ENCODE peak calls at places on chromosomes 6 and 20, in four cellular contexts. N, U, V and Q are unnamed samples.

GRCh38 chr20:44585042-44585968 is 2.9 kb downstream of the PKIG start:
- DNase-seq in V (no peak), U (no peak), N (no peak), Q (no peak)

GRCh38 chr6:28985396-28986164 is 19.5 kb downstream of the ZNF311 start:
- DNase-seq in V (no peak), U (no peak), N (peak; percentile 99), Q (peak; percentile 92)

GRCh38 chr6:115618311-115618710 is 442.4 kb downstream of the FRK start:
- DNase-seq in V (no peak), N (peak; percentile 0), U (no peak), Q (no peak)

GRCh38 chr6:32962427-32962826 is 6.0 kb upstream of the BRD2 start:
- DNase-seq in N (no peak), V (no peak), U (no peak), Q (no peak)

GRCh38 chr6:137155830-137156229 is 17.6 kb downstream of the IL22RA2 start:
- DNase-seq in N (peak; percentile 6), U (peak; percentile 56), V (no peak), Q (peak; percentile 67)

GRCh38 chr6:48535569-48535968 is 424.6 kb upstream of the PTCHD4 start:
- DNase-seq in U (no peak), N (peak; percentile 86), V (no peak), Q (peak; percentile 7)

GRCh38 chr6:109736273-109737031 is 45.4 kb downstream of the FIG4 start:
- DNase-seq in U (no peak), N (no peak), V (no peak), Q (no peak)

GRCh38 chr6:52540286-52540902 is 36.5 kb downstream of the TRAM2 start:
- DNase-seq in U (no peak), V (no peak), N (no peak), Q (no peak)

GRCh38 chr6:17927705-17928104 is 59.7 kb downstream of the KIF13A start:
- DNase-seq in N (no peak), V (no peak), U (no peak), Q (no peak)

GRCh38 chr6:13006578-13007300 is 290.2 kb downstream of the PHACTR1 start:
- DNase-seq in N (no peak), V (peak; percentile 32), U (no peak), Q (no peak)

GRCh38 chr20:24257171-24257570 is 212.3 kb upstream of the SYNDIG1 start:
- DNase-seq in V (no peak), N (no peak), U (no peak), Q (no peak)

GRCh38 chr6:31070711-31071197 is 41.6 kb downstream of the C6orf15 start:
- DNase-seq in U (no peak), V (no peak), N (peak; percentile 81), Q (no peak)

GRCh38 chr6:95572098-95572497 is 5.2 kb upstream of the MANEA start:
- DNase-seq in N (no peak), U (no peak), V (no peak), Q (no peak)

GRCh38 chr6:164227952-164228522 is 813.5 kb downstream of the QKI start:
- DNase-seq in N (no peak), V (no peak), U (no peak), Q (no peak)

GRCh38 chr6:170058878-170059485 is 231.9 kb downstream of the DLL1 start:
- DNase-seq in N (no peak), V (no peak), U (no peak), Q (no peak)

GRCh38 chr6:156154896-156155295 is 622.3 kb upstream of the ARID1B start:
- DNase-seq in V (no peak), U (no peak), N (peak; percentile 37), Q (no peak)

GRCh38 chr6:43006251-43006650 is 7.5 kb downstream of the MEA1 start:
- DNase-seq in U (no peak), V (no peak), N (no peak), Q (no peak)

GRCh38 chr20:53291548-53291947 is 302.1 kb downstream of the ZNF217 start:
- DNase-seq in U (no peak), V (peak; percentile 29), N (no peak), Q (no peak)

GRCh38 chr6:104625536-104625935 is 234.2 kb downstream of the HACE1 start:
- DNase-seq in N (peak; percentile 3), U (no peak), V (no peak), Q (peak; percentile 95)

GRCh38 chr20:43937586-43937985 is 22.9 kb downstream of the TOX2 start:
- DNase-seq in V (no peak), N (peak; percentile 68), U (peak; percentile 3), Q (no peak)

GRCh38 chr6:15658345-15658744 is 4.5 kb downstream of the DTNBP1 start:
- DNase-seq in N (no peak), U (peak; percentile 15), V (no peak), Q (no peak)

GRCh38 chr20:17647391-17648305 is 34.4 kb downstream of the RRBP1 start:
- DNase-seq in V (no peak), N (no peak), U (no peak), Q (no peak)

GRCh38 chr6:19723533-19723932 is 113.6 kb upstream of the ID4 start:
- DNase-seq in V (no peak), N (peak; percentile 91), U (no peak), Q (no peak)

GRCh38 chr20:13659288-13659687 is 20.6 kb upstream of the TASP1 start:
- DNase-seq in U (no peak), N (no peak), V (no peak), Q (no peak)

GRCh38 chr6:113776998-113777397 is 80.1 kb upstream of the MARCKS start:
- DNase-seq in U (no peak), N (no peak), V (no peak), Q (no peak)

GRCh38 chr6:113777601-113778000 is 79.5 kb upstream of the MARCKS start:
- DNase-seq in U (no peak), V (no peak), N (no peak), Q (no peak)

GRCh38 chr6:113779656-113780055 is 77.5 kb upstream of the MARCKS start:
- DNase-seq in V (no peak), U (no peak), N (no peak), Q (no peak)

GRCh38 chr6:113772961-113773360 is 84.2 kb upstream of the MARCKS start:
- DNase-seq in V (no peak), U (no peak), N (no peak), Q (no peak)

DNA sequence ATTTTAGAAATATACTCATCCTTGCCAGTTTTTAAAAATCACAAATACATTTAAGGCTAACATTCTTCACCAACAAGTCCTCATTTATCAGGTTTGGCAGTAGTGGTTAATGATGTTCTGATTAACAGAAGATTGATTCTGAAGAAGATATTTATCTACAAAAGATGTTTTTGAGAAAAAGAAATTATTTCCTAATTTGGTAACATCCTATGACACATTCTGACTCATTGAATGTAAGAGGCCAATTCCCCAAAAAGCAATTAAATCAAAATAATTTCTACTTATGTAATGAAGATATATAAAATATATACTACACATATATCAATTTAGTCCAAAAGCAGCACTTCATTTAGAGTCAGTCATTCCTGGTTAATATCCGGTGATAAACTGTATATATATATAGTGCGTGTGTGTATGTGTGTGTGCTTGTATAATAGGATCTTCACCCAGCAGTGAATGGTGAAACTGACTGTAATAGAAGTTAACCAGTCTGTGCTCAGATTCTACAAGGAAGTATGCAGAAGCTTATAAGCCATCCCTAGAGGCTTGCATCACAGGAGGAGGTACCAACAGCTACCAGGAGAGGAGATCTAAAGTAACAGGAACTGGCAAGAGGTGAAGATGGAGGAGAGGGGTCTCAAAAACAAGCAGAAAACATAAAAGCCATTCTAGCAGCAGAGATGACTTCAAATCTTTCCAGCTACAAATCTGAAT is 82.9 kb upstream of the MARCKS start:
- DNase-seq in U (no peak), V (no peak), N (peak; percentile 90), Q (no peak)
- H3K9ac ChIP-seq in U (no peak overlapping the region), V (no peak overlapping the region), N (no peak overlapping the region), Q (no peak overlapping the region)

GRCh38 chr6:85680388-85680787 is 37.7 kb upstream of the SYNCRIP start:
- DNase-seq in V (no peak), U (no peak), N (no peak), Q (no peak)
- H3K9ac ChIP-seq in V (peak overlapping the region; percentile 44), U (peak overlapping the region; percentile 91), N (no peak overlapping the region), Q (peak overlapping the region; percentile 99)

DNA sequence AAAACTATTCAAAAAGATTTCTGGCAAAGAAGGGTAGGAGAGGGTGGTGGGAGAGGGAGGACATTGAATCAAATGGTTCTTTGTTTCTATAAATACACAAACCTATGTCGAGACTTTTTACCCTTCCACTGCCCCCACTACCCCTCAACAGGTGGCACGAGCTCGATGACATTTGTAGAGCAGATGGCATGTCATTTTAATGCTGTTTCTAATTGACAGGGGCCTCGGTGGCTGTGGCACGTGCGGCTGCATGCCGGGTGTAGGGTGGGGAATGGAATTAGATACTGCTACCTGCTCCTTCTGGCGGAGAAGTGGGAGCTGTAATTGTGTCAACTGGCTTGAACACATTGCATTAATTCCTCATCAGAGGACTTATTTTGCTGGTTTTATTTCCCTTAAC is 29.2 kb upstream of the SASH1 start:
- DNase-seq in V (no peak), U (no peak), N (no peak), Q (no peak)
- H3K9ac ChIP-seq in V (no peak overlapping the region), U (no peak overlapping the region), N (no peak overlapping the region), Q (no peak overlapping the region)

DNA sequence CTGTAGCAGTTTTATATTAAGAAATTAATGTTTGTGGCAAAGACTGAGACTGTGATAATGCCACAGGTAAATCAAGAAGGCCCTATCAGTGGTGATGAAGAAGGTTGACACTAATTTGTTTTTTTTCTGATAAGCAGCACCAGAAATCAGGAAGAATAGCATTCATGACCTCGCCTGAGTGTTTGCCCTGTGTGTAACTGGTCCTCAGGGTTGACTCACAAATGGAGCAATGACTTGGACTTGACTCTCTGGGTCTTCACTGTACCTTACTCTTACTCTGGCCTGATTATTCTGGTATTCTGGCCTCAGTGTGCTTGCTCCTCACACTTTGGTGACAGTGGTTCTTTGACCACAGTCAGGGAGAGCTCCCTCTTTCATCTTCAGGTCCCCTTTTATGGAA is 243.9 kb downstream of the HAO1 start:
- DNase-seq in U (no peak), V (no peak), N (no peak), Q (no peak)
- H3K9ac ChIP-seq in U (no peak overlapping the region), V (no peak overlapping the region), N (no peak overlapping the region), Q (no peak overlapping the region)

GRCh38 chr20:18718129-18718528 is 95.5 kb upstream of the SCP2D1 start:
- DNase-seq in V (no peak), U (no peak), N (no peak), Q (no peak)

GRCh38 chr20:18719426-18719825 is 94.2 kb upstream of the SCP2D1 start:
- DNase-seq in U (no peak), V (no peak), N (peak; percentile 36), Q (no peak)

GRCh38 chr20:18715564-18715963 is 98.0 kb upstream of the SCP2D1 start:
- DNase-seq in N (no peak), U (no peak), V (no peak), Q (no peak)

GRCh38 chr20:18712877-18713276 is 100.7 kb upstream of the SCP2D1 start:
- DNase-seq in V (no peak), U (no peak), N (no peak), Q (no peak)

DNA sequence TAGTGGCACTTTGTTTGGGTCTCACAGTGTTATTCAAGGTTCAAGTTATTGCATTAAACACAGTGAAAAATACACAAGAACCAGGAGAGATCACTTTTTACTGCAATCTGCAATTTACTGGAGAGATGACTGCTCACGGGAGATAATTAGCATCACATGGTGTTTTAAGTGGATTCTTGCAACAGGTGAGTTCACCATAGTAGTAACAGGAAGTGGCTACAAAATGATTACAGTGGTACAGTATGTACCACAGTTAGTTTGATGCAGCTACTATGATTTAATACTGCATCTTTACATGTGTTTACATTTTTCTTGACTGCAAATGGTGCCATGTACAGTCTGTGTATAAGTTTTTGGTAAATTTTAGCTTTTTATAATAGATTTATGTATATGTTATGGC is 96.5 kb upstream of the SCP2D1 start:
- DNase-seq in V (no peak), U (no peak), N (no peak), Q (no peak)
- H3K9ac ChIP-seq in V (no peak overlapping the region), U (no peak overlapping the region), N (no peak overlapping the region), Q (no peak overlapping the region)

GRCh38 chr6:124926435-124926834 is 35.8 kb upstream of the RNF217 start:
- DNase-seq in U (no peak), V (no peak), N (no peak), Q (no peak)
- H3K9ac ChIP-seq in U (no peak overlapping the region), V (no peak overlapping the region), N (no peak overlapping the region), Q (no peak overlapping the region)